ENCODE peak calls at places on chromosomes 1 and 21, in ten cellular contexts. Z is effector memory CD4-positive, alpha-beta T cell; B is breast epithelium; P is HL-60; I is heart left ventricle; L is kidney epithelial cell; U is brain microvascular endothelial cell; J is GM23248; O is fibroblast of lung; R is tibial nerve. X is an unnamed sample. For H3K27me3, the result is how much of the 10 kb centered on the place peaks cover.

GRCh38 chr1:29211086-29212030 is 19.4 kb downstream of the MECR start:
- DNase-seq in R (no peak), U (no peak), Z (no peak), P (no peak), I (no peak), L (no peak), J (peak), O (no peak), B (no peak), X (no peak)

GRCh38 chr21:42836767-42837301 is 42.5 kb downstream of the WDR4 start:
- DNase-seq in R (no peak), U (no peak), P (no peak), B (no peak), L (no peak), J (no peak), O (no peak), Z (no peak), I (no peak), X (no peak)

GRCh38 chr1:230620666-230621065 is 21.6 kb upstream of the COG2 start:
- DNase-seq in J (no peak), L (no peak), Z (no peak), B (no peak), O (no peak), U (no peak), R (no peak), P (no peak), I (no peak), X (no peak)

GRCh38 chr1:157968503-157968902 is 24.9 kb upstream of the KIRREL1 start:
- DNase-seq in U (peak), L (peak), P (no peak), B (no peak), I (no peak), Z (no peak), O (peak), R (peak), J (peak), X (no peak)

GRCh38 chr1:2948001-2948750 is 73.1 kb upstream of the ACTRT2 start:
- DNase-seq in B (no peak), R (no peak), P (no peak), U (no peak), Z (no peak), O (no peak), L (no peak), I (peak), J (no peak), X (peak)

GRCh38 chr1:59453297-59453970 is 156.5 kb downstream of the FGGY start:
- DNase-seq in U (no peak), Z (no peak), R (no peak), L (no peak), B (no peak), P (peak), I (no peak), J (peak), O (peak), X (no peak)

GRCh38 chr1:96688737-96689136 is 32.8 kb upstream of the PTBP2 start:
- DNase-seq in U (no peak), L (no peak), R (no peak), O (no peak), P (peak), Z (no peak), J (no peak), B (no peak), I (no peak), X (no peak)

GRCh38 chr1:160357286-160358002 is 9.4 kb upstream of the NHLH1 start:
- DNase-seq in L (no peak), R (no peak), O (no peak), Z (no peak), I (no peak), B (no peak), U (no peak), J (peak), P (no peak), X (no peak)

GRCh38 chr1:94142022-94142421 is 21.1 kb upstream of the ABCA4 start:
- DNase-seq in O (peak), J (peak), P (no peak), L (no peak), I (no peak), R (no peak), B (no peak), Z (no peak), U (no peak), X (no peak)

GRCh38 chr1:244322791-244323521 is 128.8 kb downstream of the ADSS2 start:
- DNase-seq in I (no peak), O (peak), J (peak), U (peak), P (peak), L (peak), R (peak), B (peak), Z (peak), X (no peak)

GRCh38 chr21:15061284-15061683 is 3.5 kb downstream of the NRIP1 start:
- DNase-seq in O (no peak), U (no peak), B (no peak), L (no peak), I (no peak), R (no peak), Z (no peak), J (no peak), P (no peak), X (no peak)

GRCh38 chr21:15063081-15063820 is 1.5 kb downstream of the NRIP1 start:
- DNase-seq in B (no peak), L (no peak), J (peak), U (no peak), R (no peak), O (peak), I (no peak), P (no peak), Z (no peak), X (no peak)

GRCh38 chr21:15062566-15062965 is 2.2 kb downstream of the NRIP1 start:
- DNase-seq in J (peak), O (peak), U (no peak), R (no peak), L (no peak), Z (no peak), P (no peak), B (no peak), I (no peak), X (no peak)

GRCh38 chr21:15060776-15061175 is 4.0 kb downstream of the NRIP1 start:
- DNase-seq in L (no peak), R (no peak), B (no peak), U (peak), P (no peak), O (peak), Z (no peak), I (no peak), J (peak), X (no peak)

DNA sequence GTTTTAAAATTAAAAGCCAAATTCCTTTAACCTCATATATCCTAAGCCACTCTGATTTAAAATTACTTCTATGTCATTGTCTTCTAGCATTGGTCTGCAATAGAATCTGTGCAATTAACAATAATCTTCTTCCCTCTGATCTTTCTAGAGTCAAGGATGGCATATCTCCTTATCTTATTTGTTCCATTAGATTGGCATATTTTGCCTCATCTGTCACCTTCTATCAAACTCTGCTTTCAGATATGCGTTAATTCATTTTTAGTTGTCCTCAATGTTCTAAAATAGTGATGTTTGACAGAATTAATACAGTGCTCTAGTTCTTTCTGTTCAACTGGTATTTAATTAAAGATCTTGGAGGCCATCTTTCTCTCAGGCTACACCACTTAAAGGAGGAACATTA is 3.1 kb downstream of the NRIP1 start:
- DNase-seq in Z (no peak), J (no peak), B (no peak), O (no peak), U (no peak), P (no peak), L (no peak), I (no peak), R (no peak), X (no peak)
- H3K27me3 ChIP-seq in Z (under half), J (under half), B (under half), O (under half), U (under half), P (under half), L (under half), I (under half), R (under half), X (under half)

GRCh38 chr21:35046223-35046690 is 2.8 kb downstream of the RUNX1 start:
- DNase-seq in P (no peak), Z (no peak), B (no peak), O (no peak), R (no peak), J (no peak), I (no peak), L (no peak), U (no peak), X (no peak)
- H3K4me3 ChIP-seq in P (peak), Z (peak), B (no peak), O (no peak), R (no peak), J (peak), I (peak), L (peak), U (no peak), X (no peak)

GRCh38 chr1:38222906-38223305 is 176.3 kb upstream of the POU3F1 start:
- DNase-seq in L (no peak), U (no peak), J (no peak), Z (no peak), R (no peak), O (peak), B (no peak), P (no peak), I (no peak), X (no peak)

GRCh38 chr1:38221006-38221649 is 174.5 kb upstream of the POU3F1 start:
- DNase-seq in R (no peak), Z (no peak), J (peak), I (no peak), O (peak), B (no peak), P (no peak), U (peak), L (peak), X (no peak)

GRCh38 chr1:38213720-38214367 is 167.3 kb upstream of the POU3F1 start:
- DNase-seq in Z (no peak), U (no peak), O (no peak), P (peak), J (no peak), R (no peak), L (no peak), I (no peak), B (no peak), X (no peak)

GRCh38 chr1:38217316-38217715 is 170.7 kb upstream of the POU3F1 start:
- DNase-seq in U (no peak), I (no peak), P (no peak), J (no peak), Z (no peak), B (no peak), L (no peak), O (no peak), R (no peak), X (no peak)
- H3K27me3 ChIP-seq in U (under half), I (under half), P (under half), J (under half), Z (under half), B (under half), L (under half), O (under half), R (under half), X (under half)

GRCh38 chr1:51072040-51072439 is 30.0 kb upstream of the C1orf185 start:
- DNase-seq in R (no peak), J (no peak), Z (no peak), I (no peak), U (no peak), B (no peak), O (no peak), L (no peak), P (no peak), X (no peak)

GRCh38 chr1:51070011-51070410 is 32.0 kb upstream of the C1orf185 start:
- DNase-seq in R (no peak), J (no peak), L (peak), U (no peak), I (no peak), B (no peak), P (no peak), Z (no peak), O (no peak), X (no peak)

GRCh38 chr1:51072651-51073050 is 29.4 kb upstream of the C1orf185 start:
- DNase-seq in B (no peak), I (no peak), L (no peak), R (no peak), P (no peak), Z (no peak), J (no peak), U (no peak), O (no peak), X (no peak)

GRCh38 chr1:51071291-51071690 is 30.7 kb upstream of the C1orf185 start:
- DNase-seq in O (no peak), B (no peak), J (peak), P (no peak), R (no peak), L (no peak), Z (no peak), I (no peak), U (no peak), X (no peak)

GRCh38 chr1:51070640-51071039 is 31.4 kb upstream of the C1orf185 start:
- DNase-seq in L (no peak), J (peak), B (no peak), Z (no peak), U (no peak), I (no peak), R (no peak), O (peak), P (no peak), X (no peak)
- H3K4me3 ChIP-seq in L (no peak), J (no peak), B (no peak), Z (no peak), U (no peak), I (no peak), R (no peak), O (no peak), P (no peak), X (no peak)

DNA sequence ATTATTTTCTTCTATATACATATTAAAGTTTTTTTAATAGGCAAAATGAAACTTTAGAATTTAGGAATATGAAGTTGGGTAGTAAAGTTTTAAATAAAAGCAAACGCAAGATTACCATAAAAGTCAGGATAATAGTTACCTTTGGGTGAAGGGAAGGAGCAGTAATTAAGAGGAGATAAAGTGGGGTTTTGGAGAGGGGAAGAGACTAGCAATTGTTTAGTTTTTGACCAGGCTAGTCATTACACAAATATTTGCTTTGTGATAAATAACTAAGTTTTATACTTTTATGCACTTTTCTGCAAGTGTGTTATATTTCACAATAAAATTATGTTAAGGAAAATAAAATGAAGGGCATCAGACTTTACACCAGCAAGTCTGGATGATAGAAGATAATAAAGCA is 27.7 kb upstream of the GUCA2B start:
- DNase-seq in L (no peak), R (no peak), I (no peak), U (no peak), P (no peak), B (no peak), O (no peak), Z (no peak), J (no peak), X (no peak)
- H3K27me3 ChIP-seq in L (under half), R (under half), I (under half), U (under half), P (under half), B (under half), O (under half), Z (under half), J (under half), X (under half)

DNA sequence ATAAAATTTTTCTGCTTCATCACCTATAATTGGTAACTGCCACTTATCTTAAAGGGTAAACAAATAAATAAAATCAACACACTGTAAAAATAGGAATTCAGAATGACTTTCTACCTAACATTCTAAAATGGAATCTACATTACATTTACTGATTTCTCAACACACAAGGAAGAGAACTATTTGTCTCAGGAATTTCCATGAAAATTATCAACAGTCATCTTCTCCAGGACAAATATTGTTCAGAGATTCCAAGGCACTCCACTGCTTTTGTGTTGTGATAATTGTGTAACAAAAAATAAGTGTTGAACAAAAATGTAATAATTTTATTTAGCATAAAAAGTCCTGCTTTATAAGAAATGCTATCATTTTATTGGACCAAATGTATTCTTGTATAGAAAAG is 7.3 kb downstream of the ODF2L start:
- DNase-seq in O (no peak), Z (no peak), U (no peak), R (no peak), B (no peak), J (peak), I (no peak), L (no peak), P (no peak), X (no peak)
- H3K4me3 ChIP-seq in O (no peak), Z (no peak), U (no peak), R (no peak), B (no peak), J (peak), I (no peak), L (no peak), P (no peak), X (no peak)

DNA sequence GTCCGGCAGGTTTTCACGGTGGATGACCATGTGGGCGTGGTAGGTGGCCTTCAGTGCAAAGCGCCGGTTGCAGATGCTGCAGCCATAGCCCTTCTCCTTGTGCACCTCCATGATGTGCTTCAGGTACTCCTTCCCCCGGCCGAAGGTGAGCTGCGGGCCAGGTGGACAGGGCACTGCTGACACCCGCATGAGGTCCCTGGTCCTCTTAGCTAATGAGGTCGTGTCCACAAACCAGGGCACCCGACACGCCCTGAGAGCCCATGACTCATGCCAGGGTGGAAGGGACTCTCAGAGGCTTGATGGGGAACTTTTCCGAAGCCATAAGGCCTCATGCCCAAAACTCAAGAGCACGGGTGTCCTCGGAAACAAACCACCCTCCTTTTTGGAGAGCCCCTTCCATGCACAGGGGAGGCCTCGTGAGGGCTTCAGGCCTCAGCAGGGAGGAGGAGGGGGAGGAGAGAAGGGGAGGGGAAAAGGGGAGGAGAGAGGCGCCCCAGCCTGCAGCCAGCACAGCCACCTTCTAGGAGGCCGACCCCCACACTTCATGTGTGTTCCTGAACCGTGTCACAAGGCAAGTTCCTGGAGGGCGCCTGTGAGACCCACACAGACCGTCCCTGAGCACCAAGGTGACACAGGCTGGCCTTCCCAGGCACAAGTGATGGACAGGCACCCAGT is 54.4 kb upstream of the RIPK4 start:
- DNase-seq in Z (no peak), L (no peak), B (no peak), P (no peak), I (no peak), J (peak), O (no peak), R (no peak), U (no peak), X (no peak)
- H3K27me3 ChIP-seq in Z (under half), L (under half), B (under half), P (under half), I (under half), J (under half), O (under half), R (under half), U (under half), X (under half)

GRCh38 chr1:110719908-110720307 is 45.2 kb upstream of the KCNA3 start:
- DNase-seq in U (no peak), J (no peak), R (no peak), O (no peak), L (no peak), P (no peak), Z (no peak), I (no peak), B (no peak), X (no peak)
- H3K4me3 ChIP-seq in U (no peak), J (no peak), R (no peak), O (no peak), L (no peak), P (no peak), Z (no peak), I (no peak), B (no peak), X (no peak)

X was measured in pancreas.